ENCODE peak calls at places on chromosome 13, in seven cellular contexts. One of them, this sample, is unnamed.

GRCh38 chr13:62212246-62212645 is 796.6 kb upstream of the PCDH20 start:
- DNase-seq in fibroblast of pulmonary artery: no peak
- DNase-seq in C1 segment of cervical spinal cord: no peak
- DNase-seq in SW 1271: no peak
- DNase-seq in A549: no peak
- DNase-seq in BE2C: no peak
- DNase-seq in activated CD4-positive, alpha-beta T cell treated with anti-CD3 and anti-CD28 coated beads for 48 hours: no peak
- DNase-seq in this sample: no peak

GRCh38 chr13:39102981-39103490 is 64.8 kb downstream of the NHLRC3 start:
- DNase-seq in C1 segment of cervical spinal cord: peak; percentile 1
- DNase-seq in BE2C: no peak
- DNase-seq in SW 1271: no peak
- DNase-seq in A549: no peak
- DNase-seq in fibroblast of pulmonary artery: no peak
- DNase-seq in activated CD4-positive, alpha-beta T cell treated with anti-CD3 and anti-CD28 coated beads for 48 hours: no peak
- DNase-seq in this sample: no peak

GRCh38 chr13:66933994-66934393 is 296.1 kb downstream of the PCDH9 start:
- DNase-seq in C1 segment of cervical spinal cord: no peak
- DNase-seq in fibroblast of pulmonary artery: peak; percentile 51
- DNase-seq in SW 1271: no peak
- DNase-seq in BE2C: no peak
- DNase-seq in activated CD4-positive, alpha-beta T cell treated with anti-CD3 and anti-CD28 coated beads for 48 hours: no peak
- DNase-seq in A549: peak; percentile 15
- DNase-seq in this sample: no peak

GRCh38 chr13:110412132-110412912 is 105.2 kb downstream of the COL4A2 start:
- DNase-seq in C1 segment of cervical spinal cord: peak; percentile 62
- DNase-seq in SW 1271: peak; percentile 38
- DNase-seq in fibroblast of pulmonary artery: peak; percentile 100
- DNase-seq in BE2C: peak; percentile 77
- DNase-seq in activated CD4-positive, alpha-beta T cell treated with anti-CD3 and anti-CD28 coated beads for 48 hours: peak; percentile 81
- DNase-seq in A549: peak; percentile 91
- DNase-seq in this sample: peak; percentile 77

GRCh38 chr13:97028441-97029299 is 34.4 kb upstream of the OXGR1 start:
- DNase-seq in fibroblast of pulmonary artery: peak; percentile 78
- DNase-seq in A549: peak; percentile 23
- DNase-seq in activated CD4-positive, alpha-beta T cell treated with anti-CD3 and anti-CD28 coated beads for 48 hours: peak; percentile 61
- DNase-seq in C1 segment of cervical spinal cord: no peak
- DNase-seq in BE2C: peak; percentile 66
- DNase-seq in SW 1271: peak; percentile 30
- DNase-seq in this sample: peak; percentile 73

GRCh38 chr13:23731709-23732108 is 157.5 kb downstream of the MIPEP start:
- DNase-seq in SW 1271: no peak
- DNase-seq in activated CD4-positive, alpha-beta T cell treated with anti-CD3 and anti-CD28 coated beads for 48 hours: no peak
- DNase-seq in A549: no peak
- DNase-seq in C1 segment of cervical spinal cord: no peak
- DNase-seq in BE2C: no peak
- DNase-seq in fibroblast of pulmonary artery: no peak
- DNase-seq in this sample: no peak

GRCh38 chr13:83372786-83373185 is 509.5 kb downstream of the SLITRK1 start:
- DNase-seq in fibroblast of pulmonary artery: no peak
- DNase-seq in activated CD4-positive, alpha-beta T cell treated with anti-CD3 and anti-CD28 coated beads for 48 hours: no peak
- DNase-seq in C1 segment of cervical spinal cord: no peak
- DNase-seq in BE2C: no peak
- DNase-seq in A549: no peak
- DNase-seq in SW 1271: no peak
- DNase-seq in this sample: no peak

GRCh38 chr13:65460136-65460535 is 1770.0 kb downstream of the PCDH9 start:
- DNase-seq in A549: no peak
- DNase-seq in C1 segment of cervical spinal cord: no peak
- DNase-seq in fibroblast of pulmonary artery: no peak
- DNase-seq in SW 1271: no peak
- DNase-seq in BE2C: no peak
- DNase-seq in activated CD4-positive, alpha-beta T cell treated with anti-CD3 and anti-CD28 coated beads for 48 hours: no peak
- DNase-seq in this sample: no peak

GRCh38 chr13:111241006-111241755 is 79.3 kb upstream of the TEX29 start:
- DNase-seq in fibroblast of pulmonary artery: no peak
- DNase-seq in BE2C: no peak
- DNase-seq in C1 segment of cervical spinal cord: peak; percentile 90
- DNase-seq in activated CD4-positive, alpha-beta T cell treated with anti-CD3 and anti-CD28 coated beads for 48 hours: no peak
- DNase-seq in SW 1271: no peak
- DNase-seq in A549: no peak
- DNase-seq in this sample: no peak

This sample was measured in left colon.